ENCODE peak calls at places on chromosomes 12 and 14, in seven cellular contexts. P, I, Y, S, J, K and D are unnamed samples. For H3K4me1, the result is how much of the 10 kb centered on the place peaks cover.

GRCh38 chr12:82805812-82806497 is 119.2 kb downstream of the TMTC2 start:
- DNase-seq in K (no peak), Y (no peak), I (no peak), J (no peak), P (no peak), S (no peak), D (no peak)

GRCh38 chr12:58915634-58916033 is 4.7 kb downstream of the LRIG3 start:
- DNase-seq in S (peak), I (no peak), P (no peak), J (peak), Y (peak), K (no peak), D (peak)

GRCh38 chr14:90678420-90678819 is 137.8 kb downstream of the TTC7B start:
- DNase-seq in S (no peak), I (no peak), P (no peak), J (no peak), K (no peak), Y (no peak), D (no peak)

GRCh38 chr12:41532072-41532471 is 344.0 kb downstream of the PDZRN4 start:
- DNase-seq in I (no peak), P (no peak), K (no peak), J (no peak), S (no peak), Y (no peak), D (no peak)

GRCh38 chr12:119659289-119659897 is 8.5 kb upstream of the PRKAB1 start:
- DNase-seq in J (no peak), S (no peak), I (peak), Y (peak), P (no peak), K (no peak), D (peak)

GRCh38 chr12:86663691-86664090 is 407.5 kb upstream of the MGAT4C start:
- DNase-seq in J (no peak), K (no peak), Y (no peak), S (no peak), I (no peak), P (no peak), D (peak)

GRCh38 chr12:118714051-118714460 is 267.3 kb upstream of the SRRM4 start:
- DNase-seq in P (peak), Y (peak), J (no peak), S (no peak), K (no peak), I (no peak), D (peak)

GRCh38 chr14:51957950-51958349 is 31.4 kb upstream of the RTRAF start:
- DNase-seq in I (no peak), K (no peak), Y (no peak), J (no peak), S (no peak), P (no peak), D (peak)

GRCh38 chr12:69239922-69240624 is 704 bp downstream of the CPSF6 start:
- DNase-seq in K (peak), Y (peak), S (peak), J (peak), I (peak), P (no peak), D (peak)

GRCh38 chr12:95942532-95943230 is at the start of gene CCDC38:
- DNase-seq in J (peak), Y (peak), S (peak), P (peak), I (peak), K (peak), D (peak)

GRCh38 chr12:75660107-75660530 is 148.7 kb upstream of the KRR1 start:
- DNase-seq in J (no peak), Y (no peak), P (peak), I (no peak), S (no peak), K (no peak), D (no peak)

GRCh38 chr12:64218597-64218996 is 3.5 kb downstream of the KICS2 start:
- DNase-seq in P (no peak), J (no peak), I (no peak), S (no peak), K (no peak), Y (no peak), D (no peak)

GRCh38 chr12:100827901-100828520 is 33.4 kb downstream of the ANO4 start:
- DNase-seq in J (no peak), K (no peak), P (peak), I (no peak), Y (peak), S (no peak), D (peak)

GRCh38 chr12:51183816-51184215 is 10.9 kb upstream of the TFCP2 start:
- DNase-seq in I (no peak), Y (no peak), P (no peak), S (peak), K (no peak), J (peak), D (peak)

GRCh38 chr14:90281766-90282165 is 25.4 kb downstream of the PSMC1 start:
- DNase-seq in S (no peak), I (no peak), J (no peak), Y (no peak), P (no peak), K (no peak), D (peak)

GRCh38 chr14:67674480-67675218 is at the start of gene VTI1B:
- DNase-seq in Y (peak), J (peak), K (peak), I (peak), S (peak), P (peak), D (peak)

GRCh38 chr14:74566174-74567125 is 45.6 kb downstream of the LTBP2 start:
- DNase-seq in Y (no peak), J (no peak), P (no peak), S (no peak), I (no peak), K (peak), D (no peak)

GRCh38 chr14:23060536-23061260 is 3.4 kb upstream of the CDH24 start:
- DNase-seq in J (no peak), I (no peak), S (no peak), Y (no peak), K (no peak), P (no peak), D (no peak)

GRCh38 chr14:54785778-54786160 is 116.9 kb downstream of the GCH1 start:
- DNase-seq in Y (peak), J (no peak), P (no peak), I (no peak), S (no peak), K (no peak), D (no peak)

GRCh38 chr12:7046383-7047143 is 14.0 kb upstream of the C1S start:
- DNase-seq in I (no peak), Y (no peak), P (no peak), J (no peak), K (no peak), S (no peak), D (no peak)

GRCh38 chr14:67782090-67782489 is 34.3 kb downstream of the ZFYVE26 start:
- DNase-seq in P (no peak), J (no peak), K (no peak), I (no peak), Y (no peak), S (no peak), D (no peak)

GRCh38 chr12:70248916-70249315 is 5.7 kb downstream of the CNOT2 start:
- DNase-seq in S (no peak), K (no peak), Y (no peak), J (no peak), I (no peak), P (no peak), D (no peak)

GRCh38 chr12:19058235-19059021 is 71.1 kb upstream of the PLEKHA5 start:
- DNase-seq in S (no peak), I (no peak), K (no peak), J (no peak), P (no peak), Y (peak), D (no peak)

GRCh38 chr14:72476657-72477499 is 417.0 kb downstream of the DPF3 start:
- DNase-seq in K (no peak), I (peak), J (no peak), Y (peak), P (peak), S (no peak), D (peak)

GRCh38 chr12:56020437-56021189 is at the start of gene IKZF4:
- DNase-seq in K (no peak), I (no peak), P (no peak), S (no peak), Y (peak), J (peak), D (no peak)
- H3K4me3 ChIP-seq in K (no peak), I (peak), P (no peak), S (peak), Y (peak), J (peak), D (no peak)

DNA sequence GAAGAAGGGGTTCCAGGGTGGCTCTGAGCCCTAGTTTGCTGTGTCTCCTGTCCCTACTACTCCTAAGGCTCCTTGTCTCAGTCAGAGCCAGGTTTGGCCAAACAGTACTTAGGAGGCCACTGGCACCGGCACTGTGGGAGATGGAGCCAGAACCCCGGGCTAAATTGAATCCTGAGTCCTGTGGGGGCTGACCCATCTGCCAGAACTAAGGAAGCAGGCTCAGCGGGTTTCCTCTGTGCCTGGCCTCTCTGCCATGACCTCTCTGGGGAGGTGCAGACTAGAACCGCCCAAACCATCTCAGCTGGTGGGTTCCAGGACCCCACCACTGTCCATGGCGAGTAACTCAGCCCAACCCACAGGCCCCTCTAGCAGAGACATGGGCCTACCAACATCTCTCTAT is 5.5 kb downstream of the ACTN1 start:
- DNase-seq in I (no peak), J (no peak), S (no peak), K (peak), Y (no peak), P (no peak), D (no peak)
- H3K4me1 ChIP-seq in I (half or more), J (half or more), S (half or more), K (under half), Y (under half), P (under half), D (under half)

DNA sequence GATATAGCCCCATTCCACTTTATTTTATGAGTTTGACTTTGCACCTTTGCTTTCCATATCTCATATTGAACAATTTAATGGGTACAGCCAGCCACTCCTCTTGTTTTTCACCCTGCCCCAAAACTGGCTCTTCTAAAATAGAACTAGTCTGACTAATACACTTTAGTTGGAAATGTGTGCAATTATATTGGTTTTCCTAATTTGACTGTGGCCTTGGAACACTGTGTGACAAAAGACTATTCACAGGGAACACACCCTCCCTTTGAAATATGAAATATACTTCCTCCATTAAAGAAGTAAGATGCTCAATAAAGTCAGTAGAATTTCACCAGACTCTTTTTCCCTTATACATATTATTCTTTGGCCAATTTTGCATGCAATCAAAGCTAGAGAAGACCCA is 218.6 kb upstream of the DCN start:
- DNase-seq in I (no peak), J (no peak), S (no peak), Y (no peak), K (no peak), P (no peak), D (no peak)
- H3K4me3 ChIP-seq in I (no peak), J (no peak), S (no peak), Y (peak), K (no peak), P (no peak), D (no peak)

GRCh38 chr14:85576848-85577541 is 47.1 kb downstream of the FLRT2 start:
- DNase-seq in P (no peak), S (no peak), Y (no peak), I (no peak), J (no peak), K (no peak), D (no peak)

GRCh38 chr14:85577542-85578140 is 47.7 kb downstream of the FLRT2 start:
- DNase-seq in S (no peak), K (no peak), Y (no peak), P (no peak), I (no peak), J (no peak), D (no peak)

GRCh38 chr14:85574849-85575616 is 45.1 kb downstream of the FLRT2 start:
- DNase-seq in J (no peak), P (no peak), S (no peak), K (no peak), Y (peak), I (no peak), D (no peak)

GRCh38 chr14:85575617-85575898 is 45.6 kb downstream of the FLRT2 start:
- DNase-seq in P (no peak), Y (no peak), I (no peak), K (no peak), J (no peak), S (no peak), D (no peak)

GRCh38 chr14:85576161-85576560 is 46.2 kb downstream of the FLRT2 start:
- DNase-seq in Y (no peak), J (no peak), P (no peak), S (no peak), K (no peak), I (no peak), D (no peak)
- H3K4me1 ChIP-seq in Y (under half), J (under half), P (under half), S (under half), K (under half), I (under half), D (half or more)

DNA sequence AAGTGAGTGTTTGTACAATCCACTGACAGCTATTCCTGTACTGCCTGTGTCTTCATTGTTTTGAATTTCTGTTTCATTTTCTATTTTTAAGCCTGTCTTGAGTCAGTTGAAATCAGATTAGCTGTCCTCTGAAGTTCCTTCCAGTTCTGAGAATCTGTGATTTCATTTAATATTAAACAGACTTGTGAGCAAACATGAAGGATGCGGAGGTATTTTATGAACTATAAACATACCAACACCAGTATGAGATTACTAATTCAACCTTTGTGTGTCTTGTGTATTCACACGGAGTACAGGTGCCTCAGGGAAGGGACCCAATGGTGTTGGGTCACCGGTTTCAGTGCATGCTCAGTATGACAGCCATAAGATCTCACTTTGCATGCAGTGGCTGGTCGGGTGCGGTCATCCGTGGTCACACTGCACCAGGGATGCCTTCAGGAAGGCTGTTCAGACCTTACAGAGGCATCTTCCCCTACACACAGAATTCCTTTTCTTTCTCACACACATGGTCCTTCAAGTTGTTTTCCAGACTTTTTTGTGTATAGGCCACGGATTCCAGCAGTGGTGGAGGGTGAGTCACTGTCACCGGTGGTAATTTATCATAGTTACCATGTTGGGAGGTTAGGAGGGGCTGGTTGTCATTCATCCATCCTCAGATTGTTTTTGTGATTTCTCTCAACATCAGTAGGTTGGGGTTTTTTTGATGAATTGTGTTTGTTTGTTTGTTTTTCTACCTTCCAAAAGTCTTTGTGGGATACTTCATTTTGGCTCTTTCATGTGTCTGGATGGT is 103.0 kb upstream of the SFSWAP start:
- DNase-seq in Y (no peak), P (no peak), J (no peak), K (no peak), I (no peak), S (no peak), D (no peak)
- H3K4me3 ChIP-seq in Y (no peak), P (no peak), J (no peak), K (no peak), I (no peak), S (no peak), D (no peak)

GRCh38 chr14:102201776-102202175 is 62.1 kb downstream of the WDR20 start:
- DNase-seq in J (no peak), Y (no peak), S (no peak), P (no peak), I (no peak), K (peak), D (no peak)

GRCh38 chr14:102205560-102205959 is 65.9 kb downstream of the WDR20 start:
- DNase-seq in K (peak), Y (no peak), J (no peak), I (no peak), S (no peak), P (no peak), D (no peak)

GRCh38 chr14:102202944-102203343 is 63.2 kb downstream of the WDR20 start:
- DNase-seq in S (no peak), P (no peak), I (no peak), Y (no peak), J (no peak), K (no peak), D (no peak)

GRCh38 chr14:102201369-102201748 is 61.7 kb downstream of the WDR20 start:
- DNase-seq in J (no peak), K (no peak), P (no peak), S (no peak), I (no peak), Y (no peak), D (no peak)

GRCh38 chr14:102203382-102203781 is 63.7 kb downstream of the WDR20 start:
- DNase-seq in J (no peak), S (no peak), I (no peak), K (peak), Y (no peak), P (no peak), D (no peak)
- H3K4me1 ChIP-seq in J (under half), S (under half), I (under half), K (under half), Y (under half), P (under half), D (under half)

DNA sequence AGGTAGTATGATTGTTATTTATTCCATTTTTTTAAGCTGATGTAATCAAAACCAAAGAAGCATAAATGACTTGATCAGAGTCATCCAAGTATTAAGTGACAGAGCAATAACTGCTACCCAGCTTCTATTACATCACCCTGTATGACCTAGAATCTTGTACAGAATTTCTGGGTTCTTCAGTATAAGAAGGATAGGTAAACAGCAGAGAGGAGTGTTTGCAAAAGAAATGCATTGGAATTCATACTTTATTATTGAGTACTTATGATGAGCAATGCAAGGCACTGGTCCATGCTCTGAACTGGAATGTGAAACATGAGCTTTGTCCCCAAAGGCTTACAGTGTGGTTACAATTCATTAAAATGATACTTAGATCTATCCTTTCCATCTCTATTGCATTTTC is 916.8 kb downstream of the DIO2 start:
- DNase-seq in J (no peak), I (no peak), Y (no peak), P (no peak), K (no peak), S (no peak), D (no peak)
- H3K4me3 ChIP-seq in J (no peak), I (no peak), Y (no peak), P (no peak), K (no peak), S (no peak), D (no peak)

GRCh38 chr14:95534299-95535225 is at the start of gene GLRX5:
- DNase-seq in P (peak), K (peak), S (peak), I (peak), J (peak), Y (peak), D (peak)
- H3K4me1 ChIP-seq in P (under half), K (under half), S (half or more), I (under half), J (half or more), Y (under half), D (under half)

DNA sequence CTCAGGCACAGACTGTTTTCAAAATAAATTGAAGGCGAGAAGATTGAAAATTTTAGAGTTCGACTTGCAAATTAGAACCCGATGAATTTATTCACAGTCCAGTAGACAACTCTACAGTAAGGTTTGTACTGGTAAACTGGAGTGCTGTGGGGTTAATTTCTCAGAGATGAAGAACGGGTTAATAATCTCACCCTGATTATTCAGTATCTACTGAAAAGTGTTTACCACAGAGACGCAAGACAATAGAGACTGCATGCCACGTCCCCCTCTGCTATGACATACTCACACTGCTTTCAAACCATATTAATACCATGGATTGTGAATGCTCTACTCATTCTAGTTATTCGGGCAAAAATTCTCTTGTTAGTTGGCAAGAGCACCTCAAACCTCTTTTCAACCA is 36.1 kb downstream of the CFL2 start:
- DNase-seq in P (no peak), Y (no peak), K (no peak), S (no peak), I (no peak), J (no peak), D (peak)
- H3K4me3 ChIP-seq in P (no peak), Y (no peak), K (no peak), S (no peak), I (no peak), J (no peak), D (no peak)